ENCODE peak calls at places on chromosome 16, in seven cellular contexts. J is activated T-cell treated with anti-CD3 and anti-CD28 coated beads for 24 hours, X is Daoy, R is EL, Z is kidney tubule cell, A is colonic mucosa, N is sigmoid colon. Y is an unnamed sample.

GRCh38 chr16:31712064-31712540 is 161.5 kb upstream of the ZNF267 start:
- DNase-seq in J (no peak), A (no peak), R (no peak), N (no peak), X (no peak), Z (no peak), Y (no peak)

GRCh38 chr16:30070490-30070889 is 4.9 kb downstream of the ALDOA start:
- DNase-seq in J (no peak), A (no peak), R (no peak), X (no peak), N (no peak), Z (no peak), Y (no peak)

GRCh38 chr16:21603920-21604319 is 4.5 kb downstream of the METTL9 start:
- DNase-seq in X (no peak), A (no peak), N (no peak), Z (peak; percentile 69), R (no peak), J (no peak), Y (no peak)

GRCh38 chr16:11698271-11698689 is 30.0 kb downstream of the SNN start:
- DNase-seq in Z (peak; percentile 76), J (no peak), X (peak; percentile 20), N (no peak), R (peak; percentile 20), A (no peak), Y (no peak)

GRCh38 chr16:88503771-88504488 is 50.9 kb downstream of the ZFPM1 start:
- DNase-seq in N (no peak), A (no peak), X (no peak), R (no peak), Z (no peak), J (no peak), Y (no peak)

GRCh38 chr16:68749424-68749823 is 12.3 kb downstream of the CDH1 start:
- DNase-seq in J (no peak), Z (no peak), N (no peak), X (no peak), R (no peak), A (no peak), Y (no peak)

GRCh38 chr16:58043571-58044155 is 18.1 kb downstream of the MMP15 start:
- DNase-seq in N (no peak), A (no peak), X (no peak), J (no peak), Z (no peak), R (no peak), Y (no peak)

GRCh38 chr16:65446441-65446840 is 324.6 kb upstream of the CDH11 start:
- DNase-seq in N (no peak), J (no peak), R (no peak), A (no peak), X (no peak), Z (no peak), Y (no peak)

GRCh38 chr16:57507414-57508083 is 21.3 kb upstream of the DOK4 start:
- DNase-seq in A (no peak), J (no peak), R (no peak), Z (no peak), X (no peak), N (peak; percentile 41), Y (no peak)

GRCh38 chr16:64391009-64391663 is 730.7 kb downstream of the CDH11 start:
- DNase-seq in J (no peak), X (peak; percentile 49), A (no peak), Z (peak; percentile 51), N (no peak), R (peak; percentile 31), Y (no peak)

GRCh38 chr16:54116126-54116525 is 170.5 kb downstream of the IRX3 start:
- DNase-seq in A (no peak), Z (no peak), X (no peak), R (no peak), J (no peak), N (no peak), Y (no peak)

GRCh38 chr16:57297856-57298255 is 13.4 kb upstream of the PLLP start:
- DNase-seq in R (no peak), J (no peak), N (peak; percentile 40), Z (no peak), A (no peak), X (no peak), Y (no peak)

GRCh38 chr16:60811051-60811608 is 1225.1 kb downstream of the CDH8 start:
- DNase-seq in N (no peak), A (no peak), J (no peak), X (no peak), Z (no peak), R (no peak), Y (no peak)

GRCh38 chr16:84194018-84194417 is 3.1 kb downstream of the ADAD2 start:
- DNase-seq in A (no peak), J (no peak), N (no peak), X (no peak), R (no peak), Z (no peak), Y (no peak)

GRCh38 chr16:84628226-84628731 is 10.4 kb upstream of the COTL1 start:
- DNase-seq in J (no peak), Z (no peak), A (no peak), X (no peak), R (no peak), N (no peak), Y (no peak)

GRCh38 chr16:12646490-12647274 is 157.0 kb downstream of the CPPED1 start:
- DNase-seq in X (peak; percentile 64), A (no peak), J (peak; percentile 16), R (peak; percentile 49), Z (peak; percentile 82), N (no peak), Y (no peak)

GRCh38 chr16:8818499-8819270 is 21.0 kb downstream of the PMM2 start:
- DNase-seq in X (no peak), N (no peak), R (no peak), A (no peak), J (no peak), Z (no peak), Y (no peak)

GRCh38 chr16:8989099-8989878 is 25.6 kb upstream of the USP7 start:
- DNase-seq in A (peak; percentile 85), N (no peak), Z (no peak), X (no peak), J (no peak), R (no peak), Y (no peak)

GRCh38 chr16:88736496-88736895 is 30.2 kb downstream of the CTU2 start:
- DNase-seq in N (no peak), A (no peak), Z (no peak), X (no peak), R (no peak), J (no peak), Y (no peak)

GRCh38 chr16:80440691-80441090 is 100.1 kb upstream of the DYNLRB2 start:
- DNase-seq in J (no peak), X (no peak), A (no peak), Z (no peak), N (no peak), R (no peak), Y (no peak)

GRCh38 chr16:15682105-15682570 is 32.1 kb downstream of the NDE1 start:
- DNase-seq in A (no peak), Z (peak; percentile 68), J (peak; percentile 25), R (peak; percentile 76), N (no peak), X (peak; percentile 83), Y (no peak)

GRCh38 chr16:85202631-85203461 is 90.6 kb upstream of the CIBAR2 start:
- DNase-seq in N (peak; percentile 98), J (no peak), A (peak; percentile 53), R (peak; percentile 47), Z (no peak), X (no peak), Y (no peak)

GRCh38 chr16:16868727-16869126 is 489.8 kb downstream of the NPIPA7 start:
- DNase-seq in Z (no peak), A (no peak), X (no peak), R (no peak), J (no peak), N (no peak), Y (no peak)

GRCh38 chr16:66695935-66696668 is 441 bp downstream of the CMTM4 start:
- DNase-seq in X (no peak), Z (peak; percentile 47), N (peak; percentile 67), J (no peak), A (peak; percentile 80), R (no peak), Y (no peak)

GRCh38 chr16:11201498-11202259 is 54.3 kb downstream of the SOCS1 start:
- DNase-seq in R (peak; percentile 94), Z (peak; percentile 94), J (no peak), X (peak; percentile 89), A (no peak), N (no peak), Y (no peak)

GRCh38 chr16:82137819-82138177 is 32.2 kb downstream of the MPHOSPH6 start:
- DNase-seq in Z (no peak), A (no peak), R (no peak), J (no peak), N (no peak), X (no peak), Y (no peak)

GRCh38 chr16:27736431-27736830 is 186.5 kb downstream of the KATNIP start:
- DNase-seq in A (no peak), N (no peak), Z (no peak), R (no peak), J (no peak), X (no peak), Y (no peak)

GRCh38 chr16:87897563-87898505 is 28.5 kb upstream of the SLC7A5 start:
- DNase-seq in Z (no peak), X (peak; percentile 13), N (no peak), A (no peak), R (no peak), J (peak; percentile 57), Y (no peak)

GRCh38 chr16:10321407-10322397 is 64.2 kb upstream of the ATF7IP2 start:
- DNase-seq in N (no peak), Z (no peak), R (no peak), X (no peak), J (no peak), A (no peak), Y (no peak)

GRCh38 chr16:52357711-52358110 is 189.2 kb downstream of the TOX3 start:
- DNase-seq in A (no peak), N (no peak), R (no peak), J (no peak), Z (no peak), X (no peak), Y (no peak)

GRCh38 chr16:55000595-55000994 is 69.9 kb downstream of the IRX5 start:
- DNase-seq in A (no peak), N (no peak), X (peak; percentile 71), Z (peak; percentile 18), R (peak; percentile 9), J (no peak), Y (no peak)

GRCh38 chr16:56633535-56633934 is 1.1 kb downstream of the MT1M start:
- DNase-seq in A (no peak), R (no peak), J (no peak), N (no peak), X (no peak), Z (no peak), Y (no peak)

Y was measured in NCI-H1930.